ENCODE peak calls at places on chromosomes 3 and 15, in seven cellular contexts. Z is T-helper 9 cell, V is HEK293T, D is cardiac fibroblast, R is ureter, W is renal cortical epithelial cell, N is choroid plexus epithelial cell. C is an unnamed sample.
A peak's percentile ranks its signal among the peaks of the same experiment; 100 is the strongest.

GRCh38 chr3:53890726-53891499 is 746 bp downstream of the SELENOK start:
- DNase-seq in N (peak; percentile 46), R (no peak), V (peak; percentile 32), W (peak; percentile 56), Z (peak; percentile 52), D (peak; percentile 29), C (peak; percentile 48)

GRCh38 chr15:29014493-29014892 is 128.7 kb downstream of the APBA2 start:
- DNase-seq in D (peak; percentile 13), R (no peak), W (no peak), N (peak; percentile 16), V (no peak), Z (no peak), C (no peak)

GRCh38 chr3:129530331-129530761 is 1.9 kb downstream of the RHO start:
- DNase-seq in D (peak; percentile 48), N (peak; percentile 64), Z (no peak), W (peak; percentile 65), R (no peak), V (no peak), C (no peak)

GRCh38 chr3:46845397-46845859 is 17.8 kb downstream of the MYL3 start:
- DNase-seq in N (peak; percentile 83), W (peak; percentile 61), V (peak; percentile 39), Z (no peak), D (peak; percentile 73), R (no peak), C (no peak)

GRCh38 chr3:171791695-171792082 is 18.6 kb downstream of the PLD1 start:
- DNase-seq in R (no peak), D (peak; percentile 89), W (peak; percentile 47), V (no peak), N (peak; percentile 31), Z (no peak), C (no peak)

GRCh38 chr3:124810970-124811369 is 76.2 kb downstream of the ITGB5 start:
- DNase-seq in N (no peak), Z (no peak), W (no peak), R (no peak), D (no peak), V (no peak), C (no peak)

GRCh38 chr15:75578206-75578947 is 738 bp downstream of the PTPN9 start:
- DNase-seq in Z (peak; percentile 8), N (peak; percentile 39), R (no peak), D (no peak), W (no peak), V (peak; percentile 40), C (peak; percentile 28)

GRCh38 chr3:159829056-159829995 is 159.3 kb upstream of the IL12A start:
- DNase-seq in W (peak; percentile 95), R (peak; percentile 79), Z (no peak), N (peak; percentile 43), D (peak; percentile 70), V (no peak), C (no peak)

GRCh38 chr15:41928637-41929620 is 35.1 kb upstream of the SPTBN5 start:
- DNase-seq in R (no peak), V (no peak), N (no peak), Z (no peak), W (no peak), D (no peak), C (no peak)

GRCh38 chr15:91878319-91878718 is 24.8 kb downstream of the SLCO3A1 start:
- DNase-seq in R (no peak), D (no peak), W (no peak), N (no peak), V (no peak), Z (no peak), C (no peak)

GRCh38 chr3:167837430-167837829 is 101.9 kb downstream of the SERPINI1 start:
- DNase-seq in V (no peak), D (peak; percentile 41), N (peak; percentile 5), W (peak; percentile 3), Z (no peak), R (no peak), C (no peak)

GRCh38 chr3:49666592-49666991 is 7.6 kb upstream of the APEH start:
- DNase-seq in N (peak; percentile 48), Z (no peak), R (no peak), W (peak; percentile 28), V (no peak), D (no peak), C (no peak)

GRCh38 chr3:151047636-151048035 is 37.8 kb upstream of the MED12L start:
- DNase-seq in Z (no peak), V (peak; percentile 15), N (peak; percentile 58), R (no peak), D (peak; percentile 14), W (no peak), C (no peak)

GRCh38 chr3:124347418-124347817 is 355.5 kb upstream of the ROPN1 start:
- DNase-seq in R (no peak), N (no peak), Z (no peak), V (no peak), W (peak; percentile 18), D (no peak), C (no peak)

C was measured in activated CD8-positive, alpha-beta memory T cell treated with anti-CD3 and anti-CD28 coated beads, Interleukin-2, amount 50 U/mL, for 4 hours.